ENCODE peak calls at places on chromosomes 4 and X, in seven cellular contexts. A, C, R, K, U, P and N are unnamed samples.

GRCh38 chr4:170226288-170226687 is 136.5 kb upstream of the AADAT start:
- DNase-seq in U (no peak), K (no peak), P (no peak), R (no peak), C (peak), A (no peak), N (no peak)

GRCh38 chrX:51496501-51497291 is at the start of gene NUDT11:
- DNase-seq in A (peak), C (peak), U (peak), K (peak), P (peak), R (no peak), N (peak)

GRCh38 chrX:31522760-31523159 is 450.9 kb upstream of the FTHL17 start:
- DNase-seq in P (no peak), K (no peak), A (no peak), C (no peak), R (no peak), U (no peak), N (no peak)

GRCh38 chrX:137549073-137549472 is 16.9 kb upstream of the ZIC3 start:
- DNase-seq in C (no peak), U (no peak), K (no peak), A (no peak), P (no peak), R (no peak), N (no peak)

GRCh38 chr4:143700420-143701352 is at the start of gene FREM3:
- DNase-seq in A (peak), P (no peak), R (no peak), U (no peak), K (no peak), C (no peak), N (no peak)

GRCh38 chr4:38141808-38142500 is 181.8 kb downstream of the PTTG2 start:
- DNase-seq in C (no peak), U (no peak), K (no peak), A (no peak), R (no peak), P (no peak), N (no peak)

GRCh38 chrX:97389761-97390192 is 506.1 kb downstream of the RPA4 start:
- DNase-seq in P (no peak), U (no peak), C (no peak), A (no peak), R (peak), K (peak), N (no peak)

GRCh38 chr4:57119054-57119651 is 9.0 kb upstream of the IGFBP7 start:
- DNase-seq in R (peak), C (no peak), P (no peak), U (no peak), K (peak), A (no peak), N (no peak)

GRCh38 chr4:37383579-37384229 is 139.2 kb downstream of the NWD2 start:
- DNase-seq in K (no peak), P (no peak), A (peak), R (no peak), U (peak), C (no peak), N (peak)

DNA sequence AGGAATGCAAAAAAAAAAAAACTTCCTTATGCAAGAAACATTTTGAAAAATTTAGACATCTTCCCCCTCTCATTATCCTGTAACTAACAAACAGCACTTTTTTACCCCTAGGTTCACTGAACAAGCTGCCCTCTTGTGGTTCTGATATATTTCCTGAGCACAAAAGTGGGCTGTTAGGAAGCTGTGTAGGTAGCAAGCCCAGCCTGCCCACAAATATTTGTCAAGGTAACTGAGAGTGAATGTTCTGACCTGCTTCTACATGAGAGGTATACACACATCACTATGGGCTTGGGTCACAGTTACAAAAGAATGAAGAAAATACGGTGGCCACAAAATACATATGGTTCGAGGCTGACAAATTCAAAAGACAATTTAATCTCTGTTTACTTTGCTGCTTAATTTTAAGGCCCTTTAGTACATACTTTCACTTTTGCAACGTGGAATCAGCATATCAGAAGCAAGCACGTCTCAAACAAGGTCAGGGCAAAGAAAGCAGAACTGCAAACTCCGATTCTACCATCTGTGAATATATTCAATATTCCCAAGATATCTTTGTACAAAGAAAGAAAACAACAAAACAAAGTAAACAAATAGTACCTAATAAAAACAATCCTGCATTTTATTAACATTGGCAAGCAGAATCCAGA is 78.6 kb downstream of the RBM47 start:
- DNase-seq in K (peak), A (no peak), C (peak), R (no peak), U (peak), P (no peak), N (peak)
- TF ChIP-seq CTCF in K (peak), A (peak), C (no peak), R (peak), U (peak), P (peak), N (peak)

GRCh38 chr4:2761035-2761923 is 5.1 kb upstream of the TNIP2 start:
- DNase-seq in P (no peak), A (no peak), C (no peak), K (no peak), U (peak), R (no peak), N (peak)
- TF ChIP-seq CTCF in P (peak), A (no peak), C (no peak), K (no peak), U (no peak), R (no peak), N (no peak)

GRCh38 chr4:94126669-94127068 is 81.0 kb upstream of the SMARCAD1 start:
- DNase-seq in U (no peak), R (no peak), P (no peak), C (no peak), K (no peak), A (no peak), N (no peak)
- TF ChIP-seq CTCF in U (no peak), R (no peak), P (peak), C (no peak), K (no peak), A (peak), N (no peak)

GRCh38 chr4:140253556-140254027 is 99.6 kb upstream of the MAML3 start:
- DNase-seq in K (no peak), R (no peak), A (no peak), U (no peak), C (no peak), P (no peak), N (no peak)
- TF ChIP-seq CTCF in K (no peak), R (no peak), A (peak), U (no peak), C (no peak), P (no peak), N (no peak)

GRCh38 chr4:53602390-53602789 is 11.1 kb upstream of the LNX1 start:
- DNase-seq in C (no peak), P (no peak), U (no peak), K (no peak), R (no peak), A (no peak), N (no peak)

GRCh38 chr4:53598901-53599300 is 7.6 kb upstream of the LNX1 start:
- DNase-seq in C (no peak), A (no peak), U (no peak), P (peak), K (no peak), R (no peak), N (no peak)

GRCh38 chr4:53599632-53600031 is 8.3 kb upstream of the LNX1 start:
- DNase-seq in K (no peak), R (no peak), P (no peak), C (no peak), U (no peak), A (no peak), N (no peak)

GRCh38 chr4:53598483-53598882 is 7.2 kb upstream of the LNX1 start:
- DNase-seq in P (no peak), C (no peak), U (no peak), A (no peak), R (no peak), K (no peak), N (no peak)

DNA sequence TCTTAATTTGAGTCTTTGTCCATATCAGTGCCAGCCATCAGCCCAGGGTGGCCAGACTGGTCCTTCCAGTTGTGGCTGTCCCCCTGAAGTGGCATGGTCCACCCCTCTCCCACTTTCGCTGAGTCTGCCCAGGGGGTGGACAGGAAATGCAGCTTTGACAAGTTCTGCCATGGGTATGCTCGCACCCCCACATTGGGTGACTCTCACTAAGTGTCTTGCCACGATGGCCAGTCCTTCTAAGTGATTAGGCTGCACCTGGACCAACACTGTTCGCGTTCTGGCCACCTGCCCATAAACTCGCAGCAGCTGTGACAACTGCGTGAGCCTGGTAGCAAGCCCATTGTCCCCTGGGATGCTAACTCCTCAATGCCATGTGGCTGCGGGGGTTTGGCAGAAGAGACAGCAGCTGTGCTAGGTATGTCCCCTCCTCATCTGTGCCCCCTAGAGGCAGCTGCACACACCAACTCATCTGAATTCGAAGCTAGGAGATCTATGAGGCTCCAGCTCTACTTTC is 10.0 kb upstream of the LNX1 start:
- DNase-seq in U (peak), K (no peak), A (peak), R (no peak), C (no peak), P (no peak), N (peak)
- TF ChIP-seq CTCF in U (peak), K (no peak), A (peak), R (peak), C (no peak), P (peak), N (peak)

GRCh38 chr4:87033902-87034301 is 99.1 kb downstream of the AFF1 start:
- DNase-seq in U (no peak), K (no peak), P (no peak), C (no peak), A (no peak), R (no peak), N (no peak)
- TF ChIP-seq CTCF in U (no peak), K (no peak), P (peak), C (no peak), A (no peak), R (no peak), N (no peak)

DNA sequence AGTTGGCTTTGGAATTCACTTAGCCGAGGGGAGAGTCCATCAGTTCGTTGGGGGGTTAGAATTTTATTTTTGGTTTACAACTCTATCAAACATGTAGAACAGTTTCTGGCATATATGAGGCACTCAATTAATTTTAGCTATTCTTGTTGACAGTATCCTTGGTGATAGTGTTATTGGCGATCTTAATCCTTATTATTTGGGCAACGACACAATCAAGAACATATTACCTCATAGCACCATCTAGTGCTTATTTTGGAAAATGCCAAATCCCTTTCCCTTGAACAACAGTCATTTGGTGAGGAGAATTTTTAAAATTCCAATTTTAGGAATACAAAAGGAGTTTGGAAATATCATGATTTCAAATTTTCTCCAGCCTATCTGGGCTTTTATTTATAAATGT is 17.9 kb upstream of the PGRMC1 start:
- DNase-seq in U (no peak), C (no peak), K (no peak), P (no peak), R (no peak), A (no peak), N (no peak)
- TF ChIP-seq CTCF in U (peak), C (no peak), K (peak), P (peak), R (peak), A (peak), N (no peak)

DNA sequence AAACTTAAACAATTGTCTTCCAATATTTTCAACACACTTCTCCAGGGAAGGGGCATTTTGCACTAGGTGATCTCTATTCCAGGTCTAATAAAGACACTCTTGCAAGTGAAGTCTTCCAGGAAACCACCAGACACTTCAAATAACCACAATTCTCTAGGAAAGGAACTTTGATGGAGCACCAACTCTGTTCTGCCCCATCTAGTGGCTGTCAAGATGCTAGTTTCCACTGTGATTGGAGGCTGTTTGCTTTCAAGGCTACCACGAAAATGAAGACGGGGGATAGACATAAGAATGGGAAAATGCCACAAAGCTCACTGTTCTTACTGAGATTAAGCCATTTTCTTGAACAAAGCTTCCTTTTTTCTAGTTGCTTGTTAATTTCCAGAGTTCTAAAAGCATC is 100.6 kb upstream of the F9 start:
- DNase-seq in U (no peak), C (no peak), P (no peak), K (no peak), R (no peak), A (no peak), N (no peak)
- TF ChIP-seq CTCF in U (no peak), C (no peak), P (peak), K (peak), R (no peak), A (peak), N (no peak)

GRCh38 chrX:120207009-120207610 is 43.5 kb upstream of the ZBTB33 start:
- DNase-seq in R (no peak), A (no peak), K (no peak), C (no peak), P (no peak), U (no peak), N (no peak)
- TF ChIP-seq CTCF in R (no peak), A (no peak), K (no peak), C (no peak), P (no peak), U (no peak), N (no peak)